ENCODE peak calls at places on chromosome 21, in six cellular contexts. One of them, this sample, is unnamed. For H3K27me3, the result is how much of the 10 kb centered on the place peaks cover.

GRCh38 chr21:28537371-28538079 is 455.2 kb downstream of the LTN1 start:
- DNase-seq in heart left ventricle: no peak
- DNase-seq in pancreas: no peak
- DNase-seq in spleen: no peak
- DNase-seq in prostate gland: no peak
- DNase-seq in right lobe of liver: no peak
- DNase-seq in this sample: no peak

GRCh38 chr21:27519357-27519756 is 552.5 kb upstream of the ADAMTS5 start:
- DNase-seq in prostate gland: no peak
- DNase-seq in heart left ventricle: no peak
- DNase-seq in pancreas: no peak
- DNase-seq in spleen: no peak
- DNase-seq in right lobe of liver: no peak
- DNase-seq in this sample: no peak

GRCh38 chr21:26116456-26117011 is 54.0 kb downstream of the APP start:
- DNase-seq in pancreas: peak
- DNase-seq in prostate gland: peak
- DNase-seq in right lobe of liver: no peak
- DNase-seq in spleen: no peak
- DNase-seq in heart left ventricle: no peak
- DNase-seq in this sample: no peak

GRCh38 chr21:38170283-38170682 is 86.5 kb upstream of the KCNJ15 start:
- DNase-seq in right lobe of liver: no peak
- DNase-seq in prostate gland: peak
- DNase-seq in pancreas: no peak
- DNase-seq in heart left ventricle: no peak
- DNase-seq in spleen: no peak
- DNase-seq in this sample: peak

GRCh38 chr21:16908087-16908486 is 604.8 kb upstream of the CXADR start:
- DNase-seq in pancreas: no peak
- DNase-seq in prostate gland: peak
- DNase-seq in heart left ventricle: no peak
- DNase-seq in right lobe of liver: no peak
- DNase-seq in spleen: no peak
- DNase-seq in this sample: no peak

GRCh38 chr21:27725916-27726315 is 759.0 kb upstream of the ADAMTS5 start:
- DNase-seq in heart left ventricle: no peak
- DNase-seq in pancreas: no peak
- DNase-seq in right lobe of liver: no peak
- DNase-seq in spleen: no peak
- DNase-seq in prostate gland: no peak
- DNase-seq in this sample: no peak

GRCh38 chr21:25561668-25562641 is 45.3 kb downstream of the MRPL39 start:
- DNase-seq in pancreas: peak
- DNase-seq in spleen: peak
- DNase-seq in heart left ventricle: peak
- DNase-seq in prostate gland: no peak
- DNase-seq in right lobe of liver: peak
- DNase-seq in this sample: peak

GRCh38 chr21:30408782-30409494 is 13.1 kb downstream of the KRTAP13-1 start:
- DNase-seq in spleen: no peak
- DNase-seq in heart left ventricle: peak
- DNase-seq in right lobe of liver: no peak
- DNase-seq in pancreas: peak
- DNase-seq in prostate gland: peak
- DNase-seq in this sample: peak

GRCh38 chr21:16554522-16554921 is 824.7 kb downstream of the USP25 start:
- DNase-seq in pancreas: no peak
- DNase-seq in heart left ventricle: no peak
- DNase-seq in right lobe of liver: no peak
- DNase-seq in prostate gland: no peak
- DNase-seq in spleen: no peak
- DNase-seq in this sample: peak

GRCh38 chr21:38349111-38349746 is 92.4 kb downstream of the KCNJ15 start:
- DNase-seq in heart left ventricle: no peak
- DNase-seq in prostate gland: no peak
- DNase-seq in right lobe of liver: peak
- DNase-seq in spleen: no peak
- DNase-seq in pancreas: no peak
- DNase-seq in this sample: no peak

GRCh38 chr21:15050588-15051377 is 14.0 kb downstream of the NRIP1 start:
- DNase-seq in heart left ventricle: no peak
- DNase-seq in right lobe of liver: no peak
- DNase-seq in prostate gland: no peak
- DNase-seq in spleen: peak
- DNase-seq in pancreas: no peak
- DNase-seq in this sample: no peak

GRCh38 chr21:37159053-37159776 is 86.2 kb downstream of the TTC3 start:
- DNase-seq in pancreas: no peak
- DNase-seq in right lobe of liver: no peak
- DNase-seq in prostate gland: no peak
- DNase-seq in heart left ventricle: no peak
- DNase-seq in spleen: no peak
- DNase-seq in this sample: no peak

GRCh38 chr21:38881041-38881570 is 75.4 kb downstream of the ETS2 start:
- DNase-seq in prostate gland: no peak
- DNase-seq in right lobe of liver: no peak
- DNase-seq in pancreas: no peak
- DNase-seq in heart left ventricle: no peak
- DNase-seq in spleen: no peak
- DNase-seq in this sample: no peak

GRCh38 chr21:38903578-38904193 is 98.0 kb downstream of the ETS2 start:
- DNase-seq in right lobe of liver: peak
- DNase-seq in spleen: no peak
- DNase-seq in heart left ventricle: no peak
- DNase-seq in prostate gland: peak
- DNase-seq in pancreas: no peak
- DNase-seq in this sample: no peak

GRCh38 chr21:39014751-39015150 is 168.5 kb downstream of the PSMG1 start:
- DNase-seq in spleen: no peak
- DNase-seq in right lobe of liver: no peak
- DNase-seq in pancreas: no peak
- DNase-seq in prostate gland: no peak
- DNase-seq in heart left ventricle: no peak
- DNase-seq in this sample: no peak

GRCh38 chr21:28083350-28083749 is 909.3 kb downstream of the LTN1 start:
- DNase-seq in pancreas: no peak
- DNase-seq in spleen: no peak
- DNase-seq in right lobe of liver: no peak
- DNase-seq in heart left ventricle: no peak
- DNase-seq in prostate gland: no peak
- DNase-seq in this sample: no peak

GRCh38 chr21:26788783-26789182 is 56.4 kb downstream of the ADAMTS1 start:
- DNase-seq in pancreas: no peak
- DNase-seq in heart left ventricle: peak
- DNase-seq in right lobe of liver: no peak
- DNase-seq in spleen: no peak
- DNase-seq in prostate gland: no peak
- DNase-seq in this sample: no peak

GRCh38 chr21:37098756-37099155 is 25.7 kb downstream of the TTC3 start:
- DNase-seq in right lobe of liver: no peak
- DNase-seq in spleen: no peak
- DNase-seq in pancreas: no peak
- DNase-seq in prostate gland: no peak
- DNase-seq in heart left ventricle: no peak
- DNase-seq in this sample: no peak

GRCh38 chr21:37530901-37531351 is 164.4 kb downstream of the DYRK1A start:
- DNase-seq in prostate gland: no peak
- DNase-seq in spleen: no peak
- DNase-seq in right lobe of liver: no peak
- DNase-seq in pancreas: no peak
- DNase-seq in heart left ventricle: no peak
- DNase-seq in this sample: no peak

GRCh38 chr21:41319273-41319672 is 2.7 kb downstream of the FAM3B start:
- DNase-seq in heart left ventricle: no peak
- DNase-seq in prostate gland: no peak
- DNase-seq in spleen: no peak
- DNase-seq in right lobe of liver: no peak
- DNase-seq in pancreas: no peak
- DNase-seq in this sample: no peak
- H3K27me3 ChIP-seq in heart left ventricle: under half
- H3K27me3 ChIP-seq in prostate gland: under half
- H3K27me3 ChIP-seq in spleen: under half
- H3K27me3 ChIP-seq in right lobe of liver: under half
- H3K27me3 ChIP-seq in pancreas: under half
- H3K27me3 ChIP-seq in this sample: under half

GRCh38 chr21:44886113-44887075 is 12.9 kb upstream of the PTTG1IP start:
- DNase-seq in spleen: peak
- DNase-seq in pancreas: no peak
- DNase-seq in prostate gland: no peak
- DNase-seq in right lobe of liver: peak
- DNase-seq in heart left ventricle: no peak
- DNase-seq in this sample: no peak

GRCh38 chr21:44888581-44889550 is 15.4 kb upstream of the PTTG1IP start:
- DNase-seq in spleen: peak
- DNase-seq in heart left ventricle: no peak
- DNase-seq in pancreas: no peak
- DNase-seq in right lobe of liver: no peak
- DNase-seq in prostate gland: no peak
- DNase-seq in this sample: peak

GRCh38 chr21:44887126-44887806 is 13.8 kb upstream of the PTTG1IP start:
- DNase-seq in prostate gland: no peak
- DNase-seq in spleen: peak
- DNase-seq in pancreas: no peak
- DNase-seq in right lobe of liver: peak
- DNase-seq in heart left ventricle: no peak
- DNase-seq in this sample: no peak

GRCh38 chr21:44889625-44890337 is 16.3 kb upstream of the PTTG1IP start:
- DNase-seq in right lobe of liver: no peak
- DNase-seq in prostate gland: no peak
- DNase-seq in spleen: peak
- DNase-seq in pancreas: no peak
- DNase-seq in heart left ventricle: no peak
- DNase-seq in this sample: peak

DNA sequence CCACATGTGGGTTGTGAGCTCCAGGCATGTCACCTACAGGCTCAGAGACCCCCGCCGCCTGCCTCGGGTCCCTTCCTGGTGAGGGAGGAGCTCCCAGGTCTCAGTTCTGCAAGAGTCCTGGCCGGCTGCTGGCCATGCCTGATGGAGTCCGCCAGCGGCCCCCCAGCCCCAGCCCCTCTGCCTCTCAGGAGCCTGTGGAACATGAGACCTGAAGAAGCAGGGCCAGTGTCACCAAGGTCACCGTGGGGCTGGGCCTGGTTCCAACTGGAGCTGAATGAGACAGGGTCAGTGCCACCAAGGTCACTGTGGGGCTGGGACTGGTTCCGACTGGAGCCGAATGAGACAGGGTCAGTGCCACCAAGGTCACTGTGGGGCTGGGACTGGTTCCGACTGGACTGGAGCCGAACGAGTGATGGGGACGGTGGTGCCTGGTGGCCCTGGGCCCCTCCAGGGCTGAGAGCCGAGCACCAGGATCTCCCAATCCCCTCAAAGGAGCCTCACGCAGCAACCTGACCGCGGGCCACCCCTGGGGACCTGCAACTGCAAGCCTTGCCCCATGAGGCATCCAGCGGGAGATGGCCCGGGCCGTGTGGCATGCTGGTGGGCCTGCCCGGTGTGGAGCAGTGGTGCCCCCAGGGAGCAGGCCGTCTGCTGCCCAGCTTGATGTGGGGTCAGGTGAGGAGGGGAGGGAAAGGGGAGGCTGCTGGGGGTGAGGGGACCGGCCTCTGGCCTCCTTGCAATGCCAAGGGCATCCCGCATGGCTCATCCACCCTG is 14.5 kb upstream of the PTTG1IP start:
- DNase-seq in spleen: peak
- DNase-seq in right lobe of liver: peak
- DNase-seq in prostate gland: no peak
- DNase-seq in pancreas: no peak
- DNase-seq in heart left ventricle: no peak
- DNase-seq in this sample: peak
- H3K27me3 ChIP-seq in spleen: under half
- H3K27me3 ChIP-seq in right lobe of liver: under half
- H3K27me3 ChIP-seq in prostate gland: under half
- H3K27me3 ChIP-seq in pancreas: under half
- H3K27me3 ChIP-seq in heart left ventricle: under half
- H3K27me3 ChIP-seq in this sample: under half

DNA sequence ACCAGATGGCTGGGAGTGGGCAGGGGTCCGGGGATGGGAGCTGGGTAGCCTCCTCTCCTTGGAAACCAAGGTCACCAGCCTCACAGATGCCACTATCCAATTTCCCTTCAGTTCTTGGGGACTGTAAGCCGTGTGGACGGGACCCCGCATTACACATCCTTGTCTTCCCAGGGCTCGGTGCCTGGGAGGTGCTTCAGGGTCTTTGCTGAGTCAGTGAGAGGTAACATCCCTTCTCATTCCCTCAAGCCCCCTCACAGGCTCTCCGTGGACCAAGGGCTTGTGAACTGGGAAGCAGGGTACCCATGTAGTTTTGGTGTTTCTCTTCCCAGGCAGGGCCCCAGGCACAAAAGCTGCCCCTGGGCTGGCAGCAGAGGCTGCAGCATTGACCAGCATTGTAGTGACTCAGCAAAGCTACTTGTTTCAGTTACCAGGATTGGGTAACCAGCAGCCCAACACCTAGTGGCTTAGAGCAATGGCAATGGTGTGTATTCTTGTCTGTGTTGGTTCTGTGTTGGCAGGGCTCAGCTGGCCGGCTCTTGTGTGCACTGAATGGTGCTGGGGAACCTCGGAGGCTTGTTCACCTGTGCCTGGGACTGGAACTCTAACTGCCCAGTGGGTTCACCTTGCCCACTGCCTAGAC is 24.6 kb upstream of the PCBP3 start:
- DNase-seq in pancreas: no peak
- DNase-seq in right lobe of liver: peak
- DNase-seq in prostate gland: no peak
- DNase-seq in spleen: peak
- DNase-seq in heart left ventricle: no peak
- DNase-seq in this sample: no peak
- H3K27me3 ChIP-seq in pancreas: under half
- H3K27me3 ChIP-seq in right lobe of liver: under half
- H3K27me3 ChIP-seq in prostate gland: under half
- H3K27me3 ChIP-seq in spleen: under half
- H3K27me3 ChIP-seq in heart left ventricle: under half
- H3K27me3 ChIP-seq in this sample: under half

GRCh38 chr21:40016234-40016633 is 149.0 kb downstream of the PCP4 start:
- DNase-seq in pancreas: no peak
- DNase-seq in spleen: no peak
- DNase-seq in prostate gland: no peak
- DNase-seq in right lobe of liver: no peak
- DNase-seq in heart left ventricle: no peak
- DNase-seq in this sample: no peak
- H3K27me3 ChIP-seq in pancreas: under half
- H3K27me3 ChIP-seq in spleen: under half
- H3K27me3 ChIP-seq in prostate gland: under half
- H3K27me3 ChIP-seq in right lobe of liver: under half
- H3K27me3 ChIP-seq in heart left ventricle: under half
- H3K27me3 ChIP-seq in this sample: under half

DNA sequence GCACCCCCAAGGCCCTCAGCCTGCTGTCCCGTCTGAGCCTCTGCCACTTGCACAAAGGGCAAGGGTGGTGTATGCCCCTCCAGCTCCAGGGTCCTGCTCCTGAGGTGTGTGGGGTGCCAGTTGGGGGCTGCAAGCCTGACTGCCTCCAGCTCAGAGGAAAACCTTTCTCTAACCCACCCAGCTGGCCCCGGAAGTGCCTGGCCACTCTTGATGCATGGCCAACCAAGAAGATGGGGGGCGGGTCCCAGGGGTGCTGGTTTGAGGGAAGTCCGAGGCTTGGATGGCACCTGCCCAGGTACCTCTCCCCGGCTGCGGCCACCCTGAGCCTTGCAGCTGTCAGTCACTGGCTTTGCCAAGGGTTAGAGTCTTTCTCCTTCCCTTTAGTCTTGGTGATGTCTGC is 112.6 kb upstream of the TMPRSS2 start:
- DNase-seq in right lobe of liver: no peak
- DNase-seq in spleen: no peak
- DNase-seq in pancreas: no peak
- DNase-seq in prostate gland: no peak
- DNase-seq in heart left ventricle: no peak
- DNase-seq in this sample: no peak
- H3K27me3 ChIP-seq in right lobe of liver: under half
- H3K27me3 ChIP-seq in spleen: under half
- H3K27me3 ChIP-seq in pancreas: under half
- H3K27me3 ChIP-seq in prostate gland: under half
- H3K27me3 ChIP-seq in heart left ventricle: under half
- H3K27me3 ChIP-seq in this sample: under half